ENCODE peak calls at places on chromosomes 4 and X, in ten cellular contexts. C, T, G, Q, E, D, W, P, S and B are unnamed samples.

GRCh38 chr4:65559270-65559669 is 111.0 kb downstream of the EPHA5 start:
- DNase-seq in C (no peak), T (no peak), G (no peak), Q (no peak), E (no peak), D (no peak), W (no peak), P (no peak), S (no peak), B (no peak)

GRCh38 chrX:150476183-150476699 is 92.2 kb upstream of the MTM1 start:
- DNase-seq in C (no peak), T (peak; percentile 42), G (peak; percentile 51), Q (no peak), E (no peak), D (no peak), W (no peak), P (no peak), S (no peak), B (peak; percentile 20)

GRCh38 chr4:128782875-128783614 is 26.5 kb upstream of the JADE1 start:
- DNase-seq in C (no peak), T (peak; percentile 52), G (peak; percentile 35), Q (no peak), E (no peak), D (peak; percentile 74), W (no peak), P (no peak), S (no peak), B (no peak)

GRCh38 chr4:174490356-174490969 is 31.8 kb downstream of the HPGD start:
- DNase-seq in C (no peak), T (peak; percentile 60), G (peak; percentile 50), Q (no peak), E (no peak), D (no peak), W (no peak), P (no peak), S (no peak), B (no peak)

GRCh38 chrX:65574356-65574755 is 39.8 kb upstream of the LAS1L start:
- DNase-seq in C (no peak), T (no peak), G (no peak), Q (no peak), E (no peak), D (no peak), W (no peak), P (no peak), S (no peak), B (no peak)

GRCh38 chrX:132775230-132775823 is 183.1 kb downstream of the HS6ST2 start:
- DNase-seq in C (no peak), T (no peak), G (no peak), Q (no peak), E (no peak), D (no peak), W (no peak), P (no peak), S (no peak), B (no peak)

GRCh38 chr4:137025484-137026059 is 506.7 kb downstream of the PCDH18 start:
- DNase-seq in C (no peak), T (no peak), G (no peak), Q (no peak), E (no peak), D (no peak), W (no peak), P (no peak), S (no peak), B (no peak)

GRCh38 chrX:102599950-102600579 is 750 bp downstream of the ARMCX5 start:
- DNase-seq in C (no peak), T (peak; percentile 39), G (peak; percentile 56), Q (no peak), E (no peak), D (no peak), W (no peak), P (no peak), S (no peak), B (no peak)

GRCh38 chrX:46220822-46221221 is 324.4 kb downstream of the ZNF674 start:
- DNase-seq in C (no peak), T (no peak), G (no peak), Q (no peak), E (no peak), D (no peak), W (no peak), P (no peak), S (no peak), B (no peak)

GRCh38 chr4:107278791-107279481 is 242.8 kb upstream of the DKK2 start:
- DNase-seq in C (no peak), T (no peak), G (peak; percentile 64), Q (no peak), E (no peak), D (no peak), W (no peak), P (no peak), S (no peak), B (no peak)

GRCh38 chr4:114563536-114564315 is 34.9 kb upstream of the UGT8 start:
- DNase-seq in C (no peak), T (peak; percentile 0), G (peak; percentile 2), Q (no peak), E (no peak), D (no peak), W (no peak), P (no peak), S (no peak), B (no peak)

GRCh38 chr4:77044458-77045124 is 31.2 kb downstream of the CCNI start:
- DNase-seq in C (no peak), T (peak; percentile 68), G (peak; percentile 85), Q (no peak), E (no peak), D (no peak), W (no peak), P (peak; percentile 41), S (no peak), B (no peak)

GRCh38 chr4:177163532-177163931 is 146.1 kb upstream of the NEIL3 start:
- DNase-seq in C (no peak), T (no peak), G (peak; percentile 63), Q (no peak), E (no peak), D (no peak), W (no peak), P (no peak), S (no peak), B (no peak)

GRCh38 chr4:108337923-108338322 is 169.2 kb upstream of the LEF1 start:
- DNase-seq in C (no peak), T (no peak), G (peak; percentile 42), Q (no peak), E (no peak), D (no peak), W (no peak), P (no peak), S (peak; percentile 8), B (no peak)

GRCh38 chr4:66235876-66236275 is 565.6 kb upstream of the EPHA5 start:
- DNase-seq in C (no peak), T (no peak), G (no peak), Q (no peak), E (no peak), D (no peak), W (no peak), P (no peak), S (no peak), B (no peak)

DNA sequence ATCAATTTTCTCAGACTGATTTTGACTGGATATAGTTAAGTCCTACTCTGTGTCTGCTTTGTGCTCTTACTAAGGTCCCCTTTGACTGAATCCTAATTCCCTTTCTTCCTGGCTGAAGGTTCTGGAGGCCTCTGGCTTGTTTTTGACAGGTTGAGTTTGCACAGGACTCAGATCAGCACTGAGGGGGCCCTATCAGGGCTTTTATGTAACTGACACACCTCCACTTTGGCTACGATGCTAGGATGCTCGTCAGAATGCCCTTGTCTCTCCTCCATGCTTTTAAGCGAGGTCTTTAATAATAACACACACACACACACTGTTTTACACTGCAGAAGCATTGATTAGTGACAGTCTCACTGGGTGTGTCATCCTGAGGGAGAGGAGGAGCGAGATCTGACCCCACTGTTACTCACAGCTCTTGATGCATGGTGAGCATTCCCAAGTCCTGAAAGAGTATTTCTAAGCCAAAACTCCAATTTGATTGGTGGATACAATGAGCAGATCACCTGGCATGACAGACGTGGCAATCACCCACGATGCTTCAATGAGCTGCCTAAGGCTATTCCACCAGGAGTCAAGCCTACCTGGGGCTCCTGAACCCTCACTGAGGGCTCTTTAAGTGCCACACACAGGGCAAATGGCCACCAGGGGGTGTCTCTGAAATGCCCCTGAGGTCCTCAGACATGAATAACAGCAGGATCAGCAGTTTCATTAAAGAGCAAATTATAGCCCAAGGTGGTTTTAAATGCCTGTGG is 130.4 kb upstream of the CPEB2 start:
- DNase-seq in C (no peak), T (no peak), G (peak; percentile 31), Q (peak; percentile 10), E (peak; percentile 30), D (no peak), W (peak; percentile 27), P (peak; percentile 71), S (no peak), B (no peak)
- TF ChIP-seq CTCF in C (peak; percentile 23), T (peak; percentile 31), G (no peak), Q (peak; percentile 19), E (no peak), D (no peak), W (peak; percentile 9), P (peak; percentile 53), S (peak; percentile 31), B (peak; percentile 13)

DNA sequence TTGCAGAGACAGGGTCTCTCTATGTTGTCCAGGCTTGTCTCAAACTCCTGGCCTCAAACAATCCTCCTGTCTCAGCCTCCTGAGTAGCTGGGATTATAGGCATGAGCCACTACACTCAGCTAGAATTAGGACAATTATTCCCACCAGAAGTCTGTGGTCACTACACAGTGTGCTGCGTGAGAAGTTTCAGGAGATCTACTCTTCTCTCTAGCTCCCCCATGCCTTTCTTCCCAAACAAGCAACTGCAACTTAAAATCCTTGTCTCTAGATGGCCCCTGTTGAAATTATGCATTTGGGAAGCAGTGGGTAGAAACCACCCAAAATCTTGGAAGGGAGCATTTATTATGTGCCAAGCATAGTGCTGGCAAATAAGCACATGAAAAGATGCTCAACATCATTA is 21.1 kb upstream of the MAP7D3 start:
- DNase-seq in C (no peak), T (no peak), G (peak; percentile 29), Q (no peak), E (no peak), D (no peak), W (no peak), P (no peak), S (no peak), B (no peak)
- TF ChIP-seq CTCF in C (no peak), T (peak; percentile 21), G (peak; percentile 15), Q (no peak), E (no peak), D (no peak), W (no peak), P (no peak), S (peak; percentile 13), B (no peak)

GRCh38 chr4:14700083-14700482 is 302.2 kb upstream of the CPEB2 start:
- DNase-seq in C (no peak), T (no peak), G (no peak), Q (no peak), E (no peak), D (no peak), W (no peak), P (no peak), S (no peak), B (no peak)
- TF ChIP-seq CTCF in C (no peak), T (no peak), G (no peak), Q (no peak), E (no peak), D (no peak), W (no peak), P (no peak), S (no peak), B (no peak)

DNA sequence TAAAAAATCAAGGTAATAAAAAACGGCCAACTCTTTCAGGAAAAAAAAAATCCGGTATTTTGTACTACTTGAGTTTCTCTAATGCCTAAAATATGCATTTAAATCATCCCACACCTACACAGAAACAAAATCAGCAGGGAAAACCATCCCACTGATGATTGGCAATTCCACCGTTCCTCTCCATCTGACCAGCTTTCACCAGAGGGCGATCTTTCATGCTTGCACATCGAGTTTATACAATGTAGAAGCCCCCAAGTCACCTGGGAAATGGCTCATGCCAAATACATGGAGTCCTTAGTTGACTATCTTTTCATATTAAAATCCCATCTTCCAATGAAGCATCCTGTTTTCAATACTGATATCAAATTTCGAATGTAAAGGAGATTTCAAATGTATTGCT is 69.2 kb downstream of the PTCHD1 start:
- DNase-seq in C (no peak), T (no peak), G (peak; percentile 1), Q (no peak), E (no peak), D (no peak), W (no peak), P (no peak), S (peak; percentile 17), B (no peak)
- TF ChIP-seq CTCF in C (no peak), T (peak; percentile 13), G (peak; percentile 11), Q (peak; percentile 17), E (no peak), D (no peak), W (no peak), P (peak; percentile 3), S (peak; percentile 34), B (no peak)